ENCODE peak calls at places on chromosomes 7 and 10, in six cellular contexts. G, Y, Q, E, D and A are unnamed samples.

GRCh38 chr7:50449881-50450690 is at the start of gene FIGNL1:
- DNase-seq in G (peak), Y (peak), Q (peak), E (peak), D (peak), A (peak)

GRCh38 chr7:130277763-130278643 is 11.3 kb downstream of the CPA2 start:
- DNase-seq in G (peak), Y (peak), Q (peak), E (no peak), D (peak), A (no peak)

GRCh38 chr10:109914966-109915365 is 8.3 kb downstream of the XPNPEP1 start:
- DNase-seq in G (no peak), Y (no peak), Q (no peak), E (no peak), D (peak), A (no peak)

GRCh38 chr10:72981882-72982529 is 27.4 kb upstream of the PLA2G12B start:
- DNase-seq in G (no peak), Y (no peak), Q (no peak), E (no peak), D (no peak), A (no peak)

GRCh38 chr10:52780391-52781155 is 8.0 kb upstream of the MBL2 start:
- DNase-seq in G (no peak), Y (no peak), Q (no peak), E (no peak), D (no peak), A (no peak)

GRCh38 chr10:73841526-73842285 is 30.3 kb upstream of the NDST2 start:
- DNase-seq in G (no peak), Y (no peak), Q (no peak), E (no peak), D (no peak), A (no peak)

GRCh38 chr10:59991661-59992060 is 85.3 kb upstream of the CCDC6 start:
- DNase-seq in G (no peak), Y (peak), Q (peak), E (peak), D (peak), A (no peak)

GRCh38 chr10:6770846-6771245 is 190.8 kb upstream of the PRKCQ start:
- DNase-seq in G (no peak), Y (no peak), Q (no peak), E (no peak), D (no peak), A (no peak)

GRCh38 chr10:65570143-65571010 is 1355.5 kb upstream of the LRRTM3 start:
- DNase-seq in G (no peak), Y (no peak), Q (peak), E (peak), D (peak), A (peak)

GRCh38 chr7:26143298-26144044 is 8.5 kb upstream of the NFE2L3 start:
- DNase-seq in G (no peak), Y (no peak), Q (no peak), E (no peak), D (no peak), A (no peak)

GRCh38 chr7:66642186-66642585 is 13.5 kb downstream of the KCTD7 start:
- DNase-seq in G (no peak), Y (no peak), Q (no peak), E (no peak), D (no peak), A (peak)

GRCh38 chr10:130509881-130510689 is 373.9 kb downstream of the GLRX3 start:
- DNase-seq in G (no peak), Y (no peak), Q (no peak), E (no peak), D (no peak), A (peak)

GRCh38 chr7:68306692-68307107 is 1291.6 kb upstream of the AUTS2 start:
- DNase-seq in G (no peak), Y (no peak), Q (no peak), E (no peak), D (no peak), A (no peak)

GRCh38 chr10:128994598-128995143 is 472.4 kb upstream of the MGMT start:
- DNase-seq in G (no peak), Y (no peak), Q (no peak), E (no peak), D (no peak), A (no peak)

GRCh38 chr10:61901829-61902447 is 439 bp downstream of the ARID5B start:
- DNase-seq in G (peak), Y (no peak), Q (peak), E (no peak), D (peak), A (no peak)

GRCh38 chr10:89644691-89644966 is 413 bp downstream of the PANK1 start:
- DNase-seq in G (peak), Y (no peak), Q (no peak), E (no peak), D (no peak), A (peak)

GRCh38 chr10:44960482-44961230 is 1.1 kb downstream of the RASSF4 start:
- DNase-seq in G (no peak), Y (no peak), Q (no peak), E (no peak), D (no peak), A (no peak)

GRCh38 chr10:74502963-74503608 is 323.3 kb upstream of the KAT6B start:
- DNase-seq in G (no peak), Y (no peak), Q (no peak), E (peak), D (no peak), A (no peak)

GRCh38 chr10:51972733-51973346 is 273.4 kb upstream of the CSTF2T start:
- DNase-seq in G (no peak), Y (no peak), Q (no peak), E (no peak), D (no peak), A (no peak)

GRCh38 chr7:99006739-99007424 is 128.6 kb downstream of the TRRAP start:
- DNase-seq in G (no peak), Y (no peak), Q (no peak), E (no peak), D (no peak), A (no peak)

GRCh38 chr10:34504534-34504933 is 310.6 kb downstream of the PARD3 start:
- DNase-seq in G (no peak), Y (no peak), Q (peak), E (no peak), D (no peak), A (no peak)

GRCh38 chr10:110138197-110138812 is 69.1 kb upstream of the MXI1 start:
- DNase-seq in G (no peak), Y (no peak), Q (peak), E (peak), D (no peak), A (no peak)

GRCh38 chr10:132065491-132066105 is at the start of gene JAKMIP3:
- DNase-seq in G (peak), Y (peak), Q (peak), E (peak), D (peak), A (no peak)

GRCh38 chr7:66950763-66951162 is 29.7 kb downstream of the TMEM248 start:
- DNase-seq in G (peak), Y (no peak), Q (no peak), E (no peak), D (no peak), A (no peak)

GRCh38 chr10:17742918-17743317 is 9.1 kb upstream of the TMEM236 start:
- DNase-seq in G (peak), Y (peak), Q (peak), E (peak), D (no peak), A (no peak)

GRCh38 chr10:62860946-62861345 is 44.8 kb upstream of the EGR2 start:
- DNase-seq in G (no peak), Y (no peak), Q (no peak), E (no peak), D (no peak), A (no peak)

GRCh38 chr7:115707236-115707635 is 323.3 kb downstream of the TFEC start:
- DNase-seq in G (no peak), Y (no peak), Q (peak), E (peak), D (no peak), A (no peak)

GRCh38 chr7:142636751-142637150 is 112.5 kb upstream of the PRSS1 start:
- DNase-seq in G (no peak), Y (no peak), Q (no peak), E (no peak), D (no peak), A (no peak)

GRCh38 chr7:142355328-142355727 is 97.5 kb upstream of the PRSS58 start:
- DNase-seq in G (no peak), Y (no peak), Q (no peak), E (no peak), D (no peak), A (no peak)